ENCODE peak calls at places on chromosome 10, in five cellular contexts. L is NCI-H2081; E is caudate nucleus; U is T-cell; Y is stimulated activated CD8-positive, alpha-beta memory T cell treated with anti-CD3 and anti-CD28 coated beads, Interleukin-4, amount 100 ng/mL, for 24 hours. M is an unnamed sample.

GRCh38 chr10:98212204-98212603 is 55.8 kb downstream of the LOXL4 start:
- DNase-seq in L (no peak), E (no peak), U (no peak), Y (no peak), M (no peak)

GRCh38 chr10:92747066-92747465 is 57.3 kb downstream of the HHEX start:
- DNase-seq in L (no peak), E (no peak), U (no peak), Y (no peak), M (no peak)

GRCh38 chr10:73503037-73503436 is 7.2 kb upstream of the PPP3CB start:
- DNase-seq in L (no peak), E (no peak), U (no peak), Y (no peak), M (no peak)

GRCh38 chr10:31083765-31084184 is 52.1 kb upstream of the ZNF438 start:
- DNase-seq in L (peak), E (no peak), U (peak), Y (peak), M (peak)

GRCh38 chr10:24318517-24318916 is 109.6 kb downstream of the KIAA1217 start:
- DNase-seq in L (no peak), E (no peak), U (no peak), Y (no peak), M (no peak)

GRCh38 chr10:124640056-124640455 is 104.1 kb downstream of the FAM53B start:
- DNase-seq in L (no peak), E (no peak), U (no peak), Y (no peak), M (no peak)

GRCh38 chr10:46229144-46229563 is 57.6 kb upstream of the ANTXRL start:
- DNase-seq in L (no peak), E (no peak), U (no peak), Y (no peak), M (no peak)

GRCh38 chr10:118754132-118754555 is 626 bp downstream of the CACUL1 start:
- DNase-seq in L (peak), E (no peak), U (peak), Y (peak), M (no peak)

GRCh38 chr10:63627881-63628296 is 106.7 kb downstream of the REEP3 start:
- DNase-seq in L (no peak), E (no peak), U (no peak), Y (no peak), M (no peak)

GRCh38 chr10:133459454-133460207 is 5.9 kb downstream of the SCART1 start:
- DNase-seq in L (no peak), E (no peak), U (no peak), Y (no peak), M (no peak)

GRCh38 chr10:63241898-63242297 is 108.8 kb downstream of the NRBF2 start:
- DNase-seq in L (no peak), E (no peak), U (no peak), Y (no peak), M (no peak)